ENCODE peak calls at places on chromosomes 12 and 14, in four cellular contexts. O is fibroblast of lung; Y is CD4-positive, alpha-beta T cell; A is PC-3. M is an unnamed sample.

GRCh38 chr14:78611796-78612571 is 441.8 kb downstream of the NRXN3 start:
- DNase-seq in O (peak), Y (no peak), A (no peak), M (no peak)

GRCh38 chr12:70648191-70648590 is 11.0 kb upstream of the PTPRB start:
- DNase-seq in A (no peak), O (no peak), Y (no peak), M (no peak)

GRCh38 chr12:51442324-51442723 is 17.7 kb downstream of the SLC4A8 start:
- DNase-seq in O (peak), A (no peak), Y (no peak), M (no peak)

GRCh38 chr12:119649202-119649808 is 18.6 kb upstream of the PRKAB1 start:
- DNase-seq in Y (no peak), O (no peak), A (peak), M (peak)

GRCh38 chr14:101535808-101536207 is 25.5 kb upstream of the DIO3 start:
- DNase-seq in Y (no peak), A (no peak), O (no peak), M (no peak)

GRCh38 chr12:106978035-106978800 is 8.7 kb downstream of the MTERF2 start:
- DNase-seq in Y (no peak), O (peak), A (no peak), M (no peak)

GRCh38 chr12:45273717-45274271 is 57.9 kb downstream of the ANO6 start:
- DNase-seq in Y (no peak), O (peak), A (peak), M (no peak)

GRCh38 chr14:100651999-100652508 is 64.8 kb upstream of the BEGAIN start:
- DNase-seq in A (peak), Y (no peak), O (peak), M (no peak)

GRCh38 chr12:46373303-46374182 is 970 bp upstream of the SLC38A2 start:
- DNase-seq in O (peak), A (peak), Y (peak), M (peak)

GRCh38 chr14:48686650-48687049 is 899.5 kb downstream of the RPS29 start:
- DNase-seq in A (no peak), O (no peak), Y (no peak), M (no peak)

GRCh38 chr12:11755311-11755930 is 105.9 kb downstream of the ETV6 start:
- DNase-seq in Y (no peak), O (no peak), A (no peak), M (no peak)

GRCh38 chr12:54373619-54374554 is 9.6 kb upstream of the GPR84 start:
- DNase-seq in A (peak), Y (no peak), O (no peak), M (no peak)

GRCh38 chr14:32329690-32330290 is 692 bp downstream of the AKAP6 start:
- DNase-seq in Y (no peak), O (no peak), A (no peak), M (no peak)

GRCh38 chr12:2679068-2679815 is 115.5 kb upstream of the FKBP4 start:
- DNase-seq in O (no peak), A (no peak), Y (no peak), M (no peak)

GRCh38 chr14:95146079-95146771 is 11.1 kb downstream of the DICER1 start:
- DNase-seq in Y (no peak), O (no peak), A (no peak), M (no peak)

GRCh38 chr14:23365353-23366162 is 586 bp upstream of the EFS start:
- DNase-seq in Y (no peak), A (peak), O (peak), M (peak)

GRCh38 chr12:55830601-55831406 is 1.4 kb upstream of the DNAJC14 start:
- DNase-seq in A (no peak), Y (peak), O (peak), M (peak)

GRCh38 chr12:97142737-97143450 is 235.8 kb downstream of the NEDD1 start:
- DNase-seq in Y (no peak), A (no peak), O (no peak), M (peak)

GRCh38 chr14:93146119-93146518 is 30.4 kb upstream of the ITPK1 start:
- DNase-seq in Y (no peak), A (no peak), O (no peak), M (no peak)

GRCh38 chr12:98073610-98074009 is 441.8 kb upstream of the TMPO start:
- DNase-seq in A (no peak), O (no peak), Y (no peak), M (no peak)

GRCh38 chr14:93825235-93825553 is 36.9 kb upstream of the PRIMA1 start:
- DNase-seq in O (no peak), Y (no peak), A (no peak), M (no peak)

GRCh38 chr12:111598637-111599458 is at the start of gene ATXN2:
- DNase-seq in Y (peak), O (peak), A (peak), M (peak)

GRCh38 chr12:65574867-65575266 is 249.4 kb upstream of the HMGA2 start:
- DNase-seq in Y (no peak), O (no peak), A (no peak), M (no peak)

GRCh38 chr12:8081228-8081920 is 700 bp upstream of the NECAP1 start:
- DNase-seq in O (no peak), A (no peak), Y (peak), M (no peak)

GRCh38 chr14:51871846-51872245 is 11.4 kb downstream of the GNG2 start:
- DNase-seq in O (no peak), Y (no peak), A (no peak), M (no peak)

GRCh38 chr12:32108829-32109228 is 2.2 kb downstream of the BICD1 start:
- DNase-seq in O (no peak), Y (no peak), A (no peak), M (no peak)

GRCh38 chr12:125092872-125093680 is 27.8 kb downstream of the AACS start:
- DNase-seq in O (peak), Y (no peak), A (peak), M (no peak)

GRCh38 chr12:75478395-75478794 is 2.2 kb upstream of the GLIPR1 start:
- DNase-seq in O (peak), Y (peak), A (no peak), M (no peak)

GRCh38 chr12:42326466-42327226 is 679 bp downstream of the PPHLN1 start:
- DNase-seq in A (peak), O (peak), Y (no peak), M (no peak)

GRCh38 chr12:5276327-5276880 is 155.5 kb upstream of the NTF3 start:
- DNase-seq in Y (no peak), A (no peak), O (no peak), M (no peak)

GRCh38 chr12:65055874-65056273 is 65.2 kb downstream of the WIF1 start:
- DNase-seq in O (no peak), Y (no peak), A (no peak), M (no peak)

GRCh38 chr12:130870442-130871285 is 1.2 kb upstream of the RAN start:
- DNase-seq in A (peak), Y (peak), O (peak), M (peak)

GRCh38 chr12:19945559-19946485 is 422.5 kb upstream of the PDE3A start:
- DNase-seq in A (no peak), O (peak), Y (no peak), M (no peak)

GRCh38 chr12:109160873-109161272 is 44.5 kb downstream of the ACACB start:
- DNase-seq in O (no peak), A (no peak), Y (no peak), M (no peak)

GRCh38 chr12:67829873-67830272 is 159.4 kb upstream of the IFNG-AS1 start:
- DNase-seq in A (no peak), O (no peak), Y (no peak), M (no peak)

GRCh38 chr14:93832665-93833064 is 44.4 kb upstream of the PRIMA1 start:
- DNase-seq in O (no peak), Y (no peak), A (no peak), M (no peak)

DNA sequence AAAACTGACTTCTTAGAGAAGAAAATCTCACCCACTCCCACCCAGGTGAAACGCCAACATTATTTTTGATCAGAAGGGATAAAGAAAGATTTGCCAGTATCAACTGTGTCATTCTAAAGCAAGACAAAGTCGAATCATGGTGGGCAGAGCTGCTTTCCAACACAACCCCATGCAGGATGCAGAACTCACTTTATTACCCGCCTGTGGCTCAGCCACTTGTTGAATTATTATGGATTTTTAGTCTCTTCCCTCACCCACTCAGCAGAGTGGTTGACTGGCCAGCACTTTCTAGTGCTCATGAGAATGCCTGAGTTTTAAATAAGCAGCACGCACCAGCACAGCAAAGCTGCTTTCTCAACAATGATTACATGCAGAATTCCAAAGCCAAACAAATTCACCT is 32.1 kb downstream of the CRACR2A start:
- DNase-seq in Y (no peak), O (no peak), A (no peak), M (no peak)
- H3K27ac ChIP-seq in Y (no peak), O (no peak), A (no peak), M (no peak)

DNA sequence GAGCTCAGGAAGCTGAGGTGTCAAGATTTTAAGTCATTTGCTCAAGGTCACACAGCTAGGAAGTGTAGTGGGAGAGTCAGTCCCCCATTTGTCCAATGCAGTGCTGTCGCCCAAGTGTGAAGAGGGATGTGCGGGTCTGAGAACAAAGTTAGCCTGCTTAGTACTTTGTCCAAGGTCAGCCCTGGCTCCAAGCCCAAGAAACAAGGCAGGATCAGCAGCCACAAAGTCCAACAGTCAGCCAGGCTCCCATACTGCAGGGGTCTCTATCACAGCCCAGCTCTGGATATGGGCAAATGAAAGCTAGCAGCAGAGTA is 90.8 kb upstream of the EEA1 start:
- DNase-seq in Y (no peak), O (no peak), A (no peak), M (no peak)
- H3K27ac ChIP-seq in Y (no peak), O (no peak), A (no peak), M (no peak)

GRCh38 chr14:24369463-24369862 is 1.5 kb downstream of the NFATC4 start:
- DNase-seq in Y (no peak), O (no peak), A (no peak), M (no peak)

GRCh38 chr14:24369907-24370687 is 2.1 kb downstream of the NFATC4 start:
- DNase-seq in O (no peak), A (no peak), Y (no peak), M (no peak)

GRCh38 chr14:24367506-24368214 is at the start of gene NFATC4:
- DNase-seq in O (peak), Y (no peak), A (peak), M (peak)

GRCh38 chr14:24368215-24368561 is 204 bp downstream of the NFATC4 start:
- DNase-seq in A (no peak), O (no peak), Y (no peak), M (peak)

DNA sequence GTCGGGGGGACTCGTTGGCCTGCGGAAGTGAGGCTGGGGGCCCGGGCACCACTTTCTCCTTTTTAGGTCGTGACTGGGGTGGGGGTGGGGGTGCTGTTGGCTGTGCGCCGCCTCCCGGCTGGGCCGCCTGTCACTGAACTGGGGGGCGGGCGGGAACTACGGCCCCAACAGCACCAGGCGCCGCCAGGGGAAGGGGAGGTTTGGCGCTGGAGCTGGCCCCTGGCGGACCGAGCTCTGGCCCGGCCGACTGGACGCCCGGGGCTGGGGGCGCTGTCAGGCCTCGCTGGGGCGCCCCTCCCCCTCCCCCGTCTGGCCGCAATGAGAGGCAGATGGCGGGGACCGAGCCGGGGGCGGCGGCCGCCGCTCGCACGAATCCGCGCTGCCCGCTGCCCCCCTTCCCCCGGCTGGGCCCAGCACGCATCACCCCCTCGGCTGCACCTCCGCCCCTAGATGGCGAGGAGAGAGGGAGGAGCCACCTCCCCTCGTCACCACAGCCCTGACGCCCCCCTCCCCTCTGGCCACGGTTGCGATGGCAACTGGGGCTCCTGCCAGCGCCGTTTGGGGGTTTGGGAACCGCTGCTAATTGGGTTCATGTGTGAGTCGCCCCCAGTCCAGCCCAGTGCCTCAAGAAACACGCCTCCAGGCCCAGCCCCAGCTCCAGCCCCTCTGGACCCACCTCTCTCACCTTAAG is 723 bp downstream of the NFATC4 start:
- DNase-seq in Y (no peak), A (no peak), O (peak), M (peak)
- H3K27ac ChIP-seq in Y (no peak), A (no peak), O (peak), M (peak)

GRCh38 chr12:59039005-59039404 is 118.7 kb upstream of the LRIG3 start:
- DNase-seq in Y (no peak), A (no peak), O (no peak), M (no peak)

GRCh38 chr12:59036973-59037807 is 116.9 kb upstream of the LRIG3 start:
- DNase-seq in O (no peak), A (no peak), Y (no peak), M (no peak)

GRCh38 chr12:59040043-59040442 is 119.7 kb upstream of the LRIG3 start:
- DNase-seq in A (no peak), Y (no peak), O (no peak), M (no peak)

GRCh38 chr12:59041241-59042121 is 121.2 kb upstream of the LRIG3 start:
- DNase-seq in O (peak), A (peak), Y (no peak), M (no peak)

DNA sequence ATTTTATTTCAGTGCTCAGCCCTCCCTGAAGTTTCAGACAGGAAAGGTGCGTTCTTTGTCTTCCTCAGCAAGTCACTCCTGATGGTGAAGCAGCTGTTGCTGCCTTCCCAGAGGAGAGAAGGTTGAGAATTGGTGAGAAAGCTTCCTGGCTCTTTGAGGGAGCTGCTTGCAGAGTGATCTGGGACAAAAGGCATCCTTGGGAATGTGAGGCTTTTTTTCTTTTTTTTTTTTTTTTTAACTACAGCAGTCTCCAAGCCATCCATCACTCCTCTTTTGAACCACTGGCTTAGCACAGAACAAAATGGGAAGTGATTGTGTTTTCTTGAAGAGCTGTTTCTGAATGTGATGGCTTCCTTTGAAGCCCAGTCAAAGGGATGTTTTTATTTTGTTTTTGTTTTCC is 120.3 kb upstream of the LRIG3 start:
- DNase-seq in A (peak), Y (no peak), O (peak), M (peak)
- H3K27ac ChIP-seq in A (peak), Y (no peak), O (peak), M (peak)

DNA sequence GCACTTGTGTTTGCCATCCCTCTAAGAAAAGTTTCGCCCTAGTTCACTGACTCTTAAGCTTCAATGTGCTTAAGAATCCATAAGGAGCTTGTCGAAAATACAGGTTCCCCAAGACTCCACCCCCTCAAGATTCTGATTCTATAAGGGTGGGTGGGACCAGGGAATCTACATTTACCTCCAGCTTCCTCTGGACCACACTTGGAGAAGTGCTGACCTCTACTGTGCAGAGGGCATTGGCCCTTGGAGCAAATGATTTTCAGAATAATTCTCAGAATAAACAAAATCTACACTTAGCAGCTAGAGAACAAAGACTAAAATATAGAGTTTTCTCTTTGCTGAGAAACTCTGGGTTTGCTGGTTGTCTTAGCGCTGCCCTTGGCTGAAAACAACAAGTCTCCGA is 5.0 kb downstream of the TGFB3 start:
- DNase-seq in O (no peak), A (no peak), Y (no peak), M (no peak)
- H3K27ac ChIP-seq in O (no peak), A (no peak), Y (no peak), M (no peak)

DNA sequence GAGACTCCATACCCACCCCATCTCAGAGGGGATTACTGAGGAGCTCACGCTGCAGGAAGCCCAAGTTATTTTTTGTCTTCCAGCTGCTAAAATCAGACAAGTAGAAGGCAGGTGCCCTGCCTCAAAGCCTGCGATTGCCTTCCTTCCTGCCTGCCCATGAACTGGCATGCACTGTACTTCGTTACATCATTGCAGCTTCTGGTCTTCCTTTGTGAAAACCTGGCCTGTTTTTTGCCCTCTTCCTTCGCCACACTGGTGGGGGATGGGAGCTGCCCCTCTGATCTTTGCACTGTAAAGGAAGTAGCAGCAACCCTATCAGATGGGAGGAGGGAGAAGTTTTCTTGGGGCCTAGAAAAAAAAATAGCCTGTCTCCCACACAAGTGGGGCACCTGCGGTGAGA is 1098.7 kb downstream of the BCL11B start:
- DNase-seq in O (no peak), Y (peak), A (no peak), M (no peak)
- H3K27ac ChIP-seq in O (no peak), Y (peak), A (no peak), M (no peak)

GRCh38 chr14:105420976-105421674 is 1.5 kb downstream of the MTA1 start:
- DNase-seq in O (no peak), Y (no peak), A (no peak), M (no peak)

GRCh38 chr14:105421723-105422615 is 2.3 kb downstream of the MTA1 start:
- DNase-seq in O (no peak), A (no peak), Y (no peak), M (no peak)

GRCh38 chr14:105423488-105424195 is 4.0 kb downstream of the MTA1 start:
- DNase-seq in Y (no peak), A (no peak), O (no peak), M (no peak)

GRCh38 chr14:105424861-105425260 is 5.2 kb downstream of the MTA1 start:
- DNase-seq in O (no peak), A (no peak), Y (no peak), M (no peak)

DNA sequence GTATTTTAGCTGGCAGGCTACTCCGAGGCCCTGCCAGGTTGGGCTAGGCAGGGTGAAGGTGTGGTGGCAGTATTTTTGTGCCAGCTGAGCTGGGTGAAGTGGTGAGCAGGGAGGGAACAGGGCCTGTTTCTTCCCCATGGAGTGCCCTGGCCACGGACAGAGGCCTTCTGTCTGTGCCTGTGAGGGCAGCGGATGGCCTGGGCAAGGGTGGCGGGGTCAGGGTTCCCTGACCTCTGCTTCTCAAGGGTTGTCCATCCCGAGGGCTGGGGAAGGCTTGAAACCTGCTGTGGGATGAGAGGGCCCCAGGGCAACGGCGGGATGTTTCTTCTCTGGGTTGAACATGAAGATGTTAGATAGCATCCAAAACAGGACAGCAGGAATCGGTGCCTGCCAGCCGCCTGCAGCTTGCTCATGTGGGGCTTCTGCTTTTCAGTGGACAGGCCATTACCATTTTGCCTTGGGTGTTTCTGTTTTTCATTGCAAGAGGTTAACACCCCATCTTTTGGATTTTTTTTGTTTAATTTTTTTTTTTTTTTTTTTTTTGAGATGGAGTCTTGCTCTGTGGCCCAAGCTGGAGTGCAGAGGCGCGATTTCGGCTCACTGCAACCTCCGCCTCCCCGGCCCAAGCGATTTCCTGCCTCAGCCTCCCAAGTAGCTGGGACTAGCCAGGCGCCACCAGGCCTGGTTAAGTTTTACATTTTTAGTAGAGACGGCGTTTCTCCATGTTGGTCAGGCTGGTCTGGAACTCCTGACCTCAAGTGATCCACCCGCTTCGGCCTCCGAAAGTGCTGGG is 3.3 kb downstream of the MTA1 start:
- DNase-seq in Y (no peak), A (no peak), O (no peak), M (no peak)
- H3K27ac ChIP-seq in Y (peak), A (no peak), O (no peak), M (no peak)

M was measured in neuronal stem cell.